ENCODE peak calls at places on chromosomes 13 and 19, in nine cellular contexts. S is CD8-positive, alpha-beta memory T cell; K is cardiac muscle cell; J is lung; Q is thoracic aorta; T is aorta; R is colonic mucosa; W is hepatocyte; D is dorsolateral prefrontal cortex. V is an unnamed sample.

GRCh38 chr19:58054792-58055482 is 4.1 kb upstream of the ZNF135 start:
- DNase-seq in S (no peak), K (peak), J (no peak), Q (no peak), T (no peak), R (no peak), W (no peak), D (peak), V (no peak)

GRCh38 chr19:29401712-29402421 is 123.9 kb upstream of the VSTM2B start:
- DNase-seq in S (no peak), K (no peak), J (no peak), Q (no peak), T (no peak), R (no peak), W (no peak), D (no peak), V (no peak)

GRCh38 chr13:48400820-48401219 is 12.1 kb downstream of the LPAR6 start:
- DNase-seq in S (no peak), K (peak), J (no peak), Q (no peak), T (no peak), R (no peak), W (peak), D (no peak), V (peak)

GRCh38 chr19:33810821-33811220 is 14.2 kb downstream of the KCTD15 start:
- DNase-seq in S (no peak), K (no peak), J (no peak), Q (no peak), T (no peak), R (no peak), W (no peak), D (no peak), V (no peak)

GRCh38 chr13:105063676-105064075 is 1471.8 kb downstream of the EFNB2 start:
- DNase-seq in S (no peak), K (no peak), J (no peak), Q (no peak), T (no peak), R (no peak), W (no peak), D (no peak), V (no peak)

GRCh38 chr19:38369584-38369983 is 4.8 kb upstream of the PSMD8 start:
- DNase-seq in S (no peak), K (no peak), J (no peak), Q (no peak), T (no peak), R (no peak), W (no peak), D (no peak), V (no peak)

GRCh38 chr19:8609210-8610040 is 1.1 kb downstream of the ADAMTS10 start:
- DNase-seq in S (no peak), K (peak), J (no peak), Q (peak), T (peak), R (peak), W (peak), D (peak), V (no peak)

GRCh38 chr19:55265173-55265572 is 6.4 kb upstream of the PPP6R1 start:
- DNase-seq in S (no peak), K (no peak), J (no peak), Q (no peak), T (no peak), R (no peak), W (no peak), D (no peak), V (no peak)

GRCh38 chr19:21767065-21767800 is at the start of gene ZNF100:
- DNase-seq in S (peak), K (peak), J (peak), Q (peak), T (peak), R (peak), W (peak), D (peak), V (peak)

GRCh38 chr19:46614114-46614701 is 10.7 kb downstream of the PTGIR start:
- DNase-seq in S (peak), K (peak), J (peak), Q (no peak), T (peak), R (peak), W (peak), D (peak), V (peak)

GRCh38 chr19:33621811-33622504 is at the start of gene CHST8:
- DNase-seq in S (no peak), K (peak), J (no peak), Q (no peak), T (peak), R (peak), W (peak), D (peak), V (peak)

GRCh38 chr19:33175886-33176669 is 18.1 kb upstream of the LRP3 start:
- DNase-seq in S (no peak), K (peak), J (no peak), Q (no peak), T (peak), R (no peak), W (peak), D (peak), V (peak)

GRCh38 chr19:35073941-35074340 is 32.4 kb downstream of the HPN start:
- DNase-seq in S (no peak), K (no peak), J (no peak), Q (no peak), T (no peak), R (no peak), W (no peak), D (no peak), V (no peak)

GRCh38 chr13:51759240-51759639 is 44.7 kb downstream of the DHRS12 start:
- DNase-seq in S (no peak), K (no peak), J (no peak), Q (no peak), T (no peak), R (no peak), W (no peak), D (no peak), V (no peak)

GRCh38 chr13:88637935-88638334 is 966.8 kb downstream of the SLITRK5 start:
- DNase-seq in S (no peak), K (no peak), J (no peak), Q (no peak), T (no peak), R (no peak), W (no peak), D (no peak), V (no peak)

GRCh38 chr19:41994521-41994971 is 516 bp upstream of the ATP1A3 start:
- DNase-seq in S (no peak), K (no peak), J (no peak), Q (no peak), T (no peak), R (no peak), W (no peak), D (peak), V (no peak)

GRCh38 chr19:29844891-29845575 is 33.2 kb downstream of the CCNE1 start:
- DNase-seq in S (peak), K (peak), J (peak), Q (peak), T (peak), R (peak), W (peak), D (peak), V (peak)

GRCh38 chr13:53250977-53251376 is 222.4 kb downstream of the OLFM4 start:
- DNase-seq in S (no peak), K (no peak), J (no peak), Q (no peak), T (no peak), R (no peak), W (no peak), D (no peak), V (no peak)

GRCh38 chr13:109119886-109120285 is 490.5 kb downstream of the MYO16 start:
- DNase-seq in S (no peak), K (no peak), J (no peak), Q (no peak), T (no peak), R (no peak), W (no peak), D (no peak), V (no peak)

GRCh38 chr13:43816401-43816889 is 29.7 kb upstream of the ENOX1 start:
- DNase-seq in S (no peak), K (no peak), J (no peak), Q (no peak), T (no peak), R (no peak), W (no peak), D (no peak), V (no peak)

GRCh38 chr19:53463263-53463662 is 4.3 kb upstream of the ZNF813 start:
- DNase-seq in S (no peak), K (no peak), J (peak), Q (no peak), T (peak), R (peak), W (no peak), D (peak), V (no peak)

GRCh38 chr19:41934849-41935374 is 6.7 kb upstream of the ERFL start:
- DNase-seq in S (peak), K (peak), J (peak), Q (no peak), T (peak), R (peak), W (peak), D (peak), V (peak)

GRCh38 chr13:48315981-48316380 is 12.4 kb downstream of the RB1 start:
- DNase-seq in S (no peak), K (no peak), J (no peak), Q (no peak), T (no peak), R (no peak), W (no peak), D (no peak), V (no peak)

GRCh38 chr13:38173403-38173802 is 176.2 kb upstream of the UFM1 start:
- DNase-seq in S (no peak), K (no peak), J (no peak), Q (no peak), T (no peak), R (no peak), W (no peak), D (no peak), V (peak)

GRCh38 chr19:53010494-53010893 is 3.2 kb upstream of the ERVV-1 start:
- DNase-seq in S (no peak), K (no peak), J (no peak), Q (no peak), T (no peak), R (no peak), W (no peak), D (no peak), V (no peak)

GRCh38 chr19:48552406-48553322 is 692 bp downstream of the SULT2B1 start:
- DNase-seq in S (no peak), K (no peak), J (no peak), Q (no peak), T (no peak), R (no peak), W (no peak), D (no peak), V (no peak)

GRCh38 chr13:85529216-85529590 is 270.0 kb downstream of the SLITRK6 start:
- DNase-seq in S (no peak), K (no peak), J (no peak), Q (no peak), T (no peak), R (no peak), W (no peak), D (no peak), V (no peak)

GRCh38 chr13:35502456-35502855 is 26.0 kb upstream of the MAB21L1 start:
- DNase-seq in S (no peak), K (no peak), J (no peak), Q (no peak), T (no peak), R (no peak), W (no peak), D (no peak), V (no peak)

GRCh38 chr19:29618871-29619270 is 12.8 kb downstream of the POP4 start:
- DNase-seq in S (no peak), K (no peak), J (no peak), Q (no peak), T (peak), R (no peak), W (no peak), D (no peak), V (no peak)

GRCh38 chr13:68927387-68928026 is 1180.1 kb upstream of the ATXN8OS start:
- DNase-seq in S (no peak), K (no peak), J (no peak), Q (no peak), T (no peak), R (no peak), W (peak), D (no peak), V (peak)

DNA sequence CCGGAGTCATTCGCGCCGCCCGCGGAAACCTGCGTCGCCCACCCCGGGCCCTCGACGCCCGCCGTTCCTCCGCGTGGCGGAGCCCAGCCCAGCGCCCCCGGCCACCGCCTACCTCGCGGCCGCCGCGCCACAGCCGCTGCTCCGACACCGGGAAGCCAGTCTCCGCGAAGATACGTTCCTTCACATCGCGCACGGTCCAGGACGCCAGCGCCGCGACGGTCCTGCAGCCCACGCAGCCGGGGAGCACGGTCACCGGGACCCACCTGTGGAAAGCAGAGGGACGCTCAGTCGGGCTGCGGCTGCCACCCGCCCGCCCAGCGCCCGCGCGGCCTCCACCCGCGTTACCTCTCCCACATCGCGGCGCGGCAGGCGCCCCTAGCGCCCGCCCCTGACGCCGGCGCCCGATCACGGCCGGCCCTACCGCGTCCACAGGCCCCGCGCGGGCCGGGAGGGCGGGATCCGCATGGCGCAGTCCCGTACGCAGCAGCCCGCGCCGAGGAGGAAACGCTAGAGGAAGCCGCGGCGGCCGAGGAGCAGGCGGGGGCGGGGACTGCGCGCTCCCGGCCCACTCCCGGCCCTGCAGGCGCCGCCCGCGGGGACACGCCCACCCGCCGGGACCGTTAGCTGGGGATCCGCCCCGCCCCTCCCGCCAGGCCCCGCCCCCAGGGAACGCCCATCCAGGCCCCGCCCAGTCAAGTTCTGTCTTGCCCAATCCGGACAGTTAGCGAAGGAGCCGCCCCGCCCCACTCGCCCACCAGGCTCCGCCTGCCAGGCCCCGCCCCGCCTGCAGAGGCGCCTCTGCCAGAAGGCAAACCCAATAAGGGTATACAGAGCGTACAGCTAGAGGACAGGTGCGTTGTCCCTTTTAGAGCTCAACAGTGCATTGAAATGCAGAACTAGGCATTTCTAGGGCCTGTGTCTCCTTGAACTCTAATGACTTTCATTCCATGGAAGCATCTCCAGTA is 58.2 kb downstream of the SACS start:
- DNase-seq in S (peak), K (peak), J (peak), Q (peak), T (peak), R (peak), W (peak), D (peak), V (peak)
- H3K27ac ChIP-seq in S (peak), K (peak), J (peak), Q (peak), T (peak), R (peak), W (peak), D (peak), V (no peak)

GRCh38 chr13:46735425-46735824 is 61.5 kb downstream of the ESD start:
- DNase-seq in S (no peak), K (no peak), J (no peak), Q (no peak), T (no peak), R (no peak), W (no peak), D (no peak), V (no peak)

GRCh38 chr13:46726347-46726746 is 70.6 kb downstream of the ESD start:
- DNase-seq in S (no peak), K (no peak), J (no peak), Q (no peak), T (no peak), R (no peak), W (no peak), D (no peak), V (no peak)

GRCh38 chr13:46736568-46736967 is 60.4 kb downstream of the ESD start:
- DNase-seq in S (no peak), K (no peak), J (no peak), Q (no peak), T (no peak), R (no peak), W (no peak), D (no peak), V (no peak)

GRCh38 chr13:46728777-46729176 is 68.2 kb downstream of the ESD start:
- DNase-seq in S (no peak), K (no peak), J (no peak), Q (no peak), T (no peak), R (no peak), W (no peak), D (no peak), V (no peak)

DNA sequence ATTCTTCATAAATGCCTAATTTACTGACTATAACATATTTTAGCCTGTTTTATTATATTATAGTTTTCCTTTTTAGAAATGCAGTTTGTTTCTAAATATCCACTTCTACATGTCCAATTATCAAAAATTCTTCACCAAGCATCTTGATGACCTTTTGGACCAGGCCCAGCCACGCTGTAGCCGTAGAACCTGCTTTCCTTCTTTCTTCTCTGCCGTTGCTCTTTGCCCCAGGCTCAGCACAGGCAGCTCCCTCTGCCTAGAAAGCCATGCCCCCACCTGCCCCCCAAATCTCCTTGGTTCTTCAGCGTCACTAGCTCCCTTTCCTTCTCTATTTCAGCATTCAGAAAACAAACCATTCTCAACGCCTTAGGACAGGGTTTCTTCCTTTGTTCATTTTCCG is 65.4 kb downstream of the ESD start:
- DNase-seq in S (no peak), K (no peak), J (no peak), Q (no peak), T (no peak), R (no peak), W (no peak), D (no peak), V (no peak)
- H3K4me3 ChIP-seq in S (no peak), K (no peak), J (no peak), Q (no peak), T (no peak), R (no peak), W (no peak), D (no peak), V (no peak)

DNA sequence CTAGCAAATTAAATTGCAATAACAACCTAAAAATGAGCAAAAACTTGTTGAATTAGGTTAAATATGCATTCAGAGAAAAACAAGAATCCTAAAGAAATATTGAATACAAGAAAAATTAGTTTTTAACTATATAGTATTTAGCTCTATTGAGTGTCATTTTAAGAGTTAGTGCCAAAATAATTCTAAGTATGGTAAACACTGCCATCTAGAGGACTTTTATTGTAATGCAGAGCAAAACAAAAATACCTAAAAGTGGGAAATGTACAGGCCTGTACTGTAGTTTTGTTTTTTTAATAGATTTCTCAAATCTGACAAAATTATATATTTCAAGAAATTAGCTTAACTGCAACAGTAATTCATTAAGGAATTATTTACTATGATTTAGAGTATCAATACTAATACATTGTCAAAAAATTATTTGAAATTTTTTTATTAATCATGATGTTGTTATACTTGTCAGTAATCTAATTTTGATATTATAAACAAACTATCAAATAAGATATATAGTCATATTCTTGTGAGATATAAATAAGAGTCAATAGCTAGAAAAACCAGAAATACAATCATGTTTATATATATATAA is 8.2 kb upstream of the PCDH9 start:
- DNase-seq in S (no peak), K (peak), J (no peak), Q (no peak), T (no peak), R (no peak), W (peak), D (no peak), V (peak)
- H3K27ac ChIP-seq in S (no peak), K (no peak), J (no peak), Q (no peak), T (no peak), R (no peak), W (no peak), D (no peak), V (no peak)

GRCh38 chr19:50326101-50326664 is 3.0 kb downstream of the KCNC3 start:
- DNase-seq in S (no peak), K (no peak), J (no peak), Q (no peak), T (peak), R (no peak), W (no peak), D (no peak), V (no peak)

GRCh38 chr19:50328257-50329145 is 676 bp downstream of the KCNC3 start:
- DNase-seq in S (no peak), K (no peak), J (no peak), Q (no peak), T (peak), R (no peak), W (peak), D (peak), V (no peak)

GRCh38 chr19:50327013-50327412 is 2.2 kb downstream of the KCNC3 start:
- DNase-seq in S (no peak), K (no peak), J (no peak), Q (no peak), T (peak), R (no peak), W (no peak), D (no peak), V (no peak)

GRCh38 chr19:50329146-50329925 is at the start of gene KCNC3:
- DNase-seq in S (peak), K (peak), J (peak), Q (peak), T (peak), R (peak), W (peak), D (peak), V (no peak)

GRCh38 chr19:50327461-50328256 is 1.5 kb downstream of the KCNC3 start:
- DNase-seq in S (no peak), K (no peak), J (no peak), Q (no peak), T (peak), R (no peak), W (no peak), D (no peak), V (no peak)
- H3K4me3 ChIP-seq in S (no peak), K (no peak), J (no peak), Q (peak), T (no peak), R (no peak), W (no peak), D (peak), V (no peak)

DNA sequence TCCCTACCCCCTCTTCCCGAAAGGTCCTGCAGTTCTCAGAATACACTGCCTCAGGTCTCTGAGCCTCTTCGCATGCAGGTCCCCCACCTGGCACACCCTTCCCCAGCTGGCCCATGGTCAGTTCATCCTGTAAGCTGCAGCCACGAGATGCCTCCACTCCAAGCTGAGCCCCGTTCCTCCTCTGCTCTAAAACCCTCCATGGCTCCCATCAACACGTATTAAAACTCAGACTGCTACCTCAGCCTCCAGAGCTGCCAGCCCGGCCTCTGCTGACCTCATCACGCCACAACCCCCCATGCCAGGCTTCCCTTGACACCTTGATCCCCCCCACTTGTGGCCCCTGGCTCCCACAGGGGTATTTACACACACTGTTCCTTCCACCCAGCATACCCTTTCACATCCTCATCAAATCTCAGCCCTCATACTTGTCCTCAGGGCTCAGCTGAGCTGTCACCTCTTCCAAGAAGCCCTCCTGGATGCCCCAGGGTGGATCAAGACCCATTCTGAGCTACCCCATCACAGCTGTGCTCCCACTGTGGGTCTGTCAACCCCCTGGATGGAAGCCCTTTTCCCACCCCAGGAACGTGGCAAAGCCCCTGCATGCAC is 48.9 kb downstream of the PTPRS start:
- DNase-seq in S (no peak), K (no peak), J (no peak), Q (no peak), T (no peak), R (no peak), W (no peak), D (no peak), V (no peak)
- H3K27ac ChIP-seq in S (peak), K (no peak), J (no peak), Q (no peak), T (no peak), R (no peak), W (no peak), D (peak), V (no peak)

V was measured in MM.1S.